ENCODE peak calls at places on chromosomes 13 and 19, in five cellular contexts. J, E, L, S and N are unnamed samples.

GRCh38 chr19:3243851-3244700 is 19.6 kb downstream of the CELF5 start:
- DNase-seq in J (peak), E (peak), L (no peak), S (peak), N (peak)

GRCh38 chr13:52847682-52848432 is 583 bp downstream of the PCDH8 start:
- DNase-seq in J (no peak), E (no peak), L (no peak), S (no peak), N (no peak)

GRCh38 chr19:38557205-38557799 is 60.5 kb downstream of the MAP4K1 start:
- DNase-seq in J (peak), E (peak), L (peak), S (no peak), N (no peak)

GRCh38 chr13:77398825-77399620 is 72.1 kb upstream of the MYCBP2 start:
- DNase-seq in J (peak), E (no peak), L (no peak), S (no peak), N (no peak)

GRCh38 chr19:39677931-39678889 is 22.5 kb downstream of the LGALS16 start:
- DNase-seq in J (peak), E (peak), L (peak), S (no peak), N (no peak)

GRCh38 chr13:25371608-25372274 is at the start of gene ATP8A2:
- DNase-seq in J (no peak), E (no peak), L (no peak), S (peak), N (peak)

GRCh38 chr19:11091343-11092153 is 2.3 kb downstream of the LDLR start:
- DNase-seq in J (peak), E (peak), L (peak), S (no peak), N (peak)

GRCh38 chr19:30046522-30046921 is 104.5 kb downstream of the URI1 start:
- DNase-seq in J (peak), E (no peak), L (no peak), S (no peak), N (peak)

GRCh38 chr13:69641773-69642172 is 465.9 kb upstream of the ATXN8OS start:
- DNase-seq in J (no peak), E (no peak), L (no peak), S (no peak), N (no peak)

GRCh38 chr13:70339738-70340137 is 231.5 kb upstream of the KLHL1 start:
- DNase-seq in J (peak), E (peak), L (no peak), S (peak), N (peak)

GRCh38 chr13:56189978-56190377 is 950.7 kb upstream of the PRR20A start:
- DNase-seq in J (no peak), E (no peak), L (no peak), S (no peak), N (no peak)

GRCh38 chr13:99312493-99312883 is 5.3 kb upstream of the GPR183 start:
- DNase-seq in J (no peak), E (no peak), L (peak), S (no peak), N (peak)

GRCh38 chr19:18433039-18433691 is 4.8 kb downstream of the ISYNA1 start:
- DNase-seq in J (no peak), E (no peak), L (no peak), S (peak), N (peak)

GRCh38 chr13:36628986-36629385 is 44.8 kb upstream of the SERTM1 start:
- DNase-seq in J (peak), E (no peak), L (no peak), S (no peak), N (no peak)

GRCh38 chr13:76992548-76993001 is 694 bp downstream of the CLN5 start:
- DNase-seq in J (peak), E (no peak), L (peak), S (no peak), N (peak)

GRCh38 chr13:27038323-27038722 is 133.3 kb downstream of the USP12 start:
- DNase-seq in J (peak), E (no peak), L (no peak), S (no peak), N (peak)

GRCh38 chr13:26759156-26759906 is 1.3 kb downstream of the GPR12 start:
- DNase-seq in J (no peak), E (no peak), L (no peak), S (no peak), N (no peak)

GRCh38 chr19:49761625-49762311 is 1.3 kb downstream of the TSKS start:
- DNase-seq in J (peak), E (no peak), L (no peak), S (peak), N (peak)

GRCh38 chr19:17091758-17092333 is 16.3 kb downstream of the MYO9B start:
- DNase-seq in J (no peak), E (peak), L (peak), S (no peak), N (no peak)

GRCh38 chr19:12996542-12997094 is 1.3 kb downstream of the NFIX start:
- DNase-seq in J (peak), E (peak), L (no peak), S (peak), N (peak)

GRCh38 chr19:55688422-55689218 is 13.6 kb downstream of the EPN1 start:
- DNase-seq in J (no peak), E (peak), L (peak), S (no peak), N (no peak)

GRCh38 chr19:24051516-24051915 is 35.5 kb upstream of the ZNF254 start:
- DNase-seq in J (no peak), E (no peak), L (no peak), S (no peak), N (no peak)

DNA sequence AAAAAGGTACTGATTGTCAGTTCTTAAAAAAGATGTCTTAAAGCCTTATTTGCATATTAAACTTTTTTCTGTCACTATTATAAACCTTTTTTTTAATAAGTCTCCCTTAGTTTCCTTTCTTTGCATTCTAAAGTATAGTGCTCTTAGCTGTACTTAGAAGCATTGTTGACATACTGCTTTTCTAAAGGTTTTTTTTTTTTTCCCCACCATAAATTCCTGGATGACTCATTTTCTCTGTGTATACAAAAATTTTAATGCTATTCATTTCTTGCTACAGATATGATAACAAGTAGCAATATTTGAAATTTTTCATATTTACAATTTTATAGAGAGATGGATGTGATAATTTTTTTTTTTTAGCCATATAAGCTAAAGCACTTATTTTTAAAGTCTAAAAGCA is 43.5 kb downstream of the METTL21C start:
- DNase-seq in J (peak), E (no peak), L (no peak), S (no peak), N (peak)
- H3K27ac ChIP-seq in J (no peak), E (no peak), L (no peak), S (no peak), N (no peak)

GRCh38 chr13:110366733-110367132 is 59.6 kb downstream of the COL4A2 start:
- DNase-seq in J (no peak), E (no peak), L (no peak), S (no peak), N (no peak)

GRCh38 chr13:110361365-110361911 is 54.4 kb downstream of the COL4A2 start:
- DNase-seq in J (no peak), E (no peak), L (no peak), S (no peak), N (peak)

GRCh38 chr13:110365876-110366275 is 58.8 kb downstream of the COL4A2 start:
- DNase-seq in J (no peak), E (no peak), L (no peak), S (no peak), N (no peak)

GRCh38 chr13:110363009-110363408 is 55.9 kb downstream of the COL4A2 start:
- DNase-seq in J (no peak), E (no peak), L (no peak), S (peak), N (no peak)

GRCh38 chr13:110364081-110364480 is 57.0 kb downstream of the COL4A2 start:
- DNase-seq in J (no peak), E (no peak), L (no peak), S (no peak), N (no peak)
- H3K27ac ChIP-seq in J (no peak), E (no peak), L (no peak), S (no peak), N (no peak)

GRCh38 chr19:6219592-6220290 is 60.0 kb downstream of the MLLT1 start:
- DNase-seq in J (no peak), E (no peak), L (no peak), S (no peak), N (peak)
- H3K27ac ChIP-seq in J (no peak), E (peak), L (peak), S (no peak), N (peak)

GRCh38 chr13:44049546-44049945 is 169.8 kb downstream of the LACC1 start:
- DNase-seq in J (no peak), E (no peak), L (no peak), S (no peak), N (no peak)

GRCh38 chr13:44050450-44051063 is 170.9 kb downstream of the LACC1 start:
- DNase-seq in J (peak), E (no peak), L (no peak), S (no peak), N (peak)

GRCh38 chr13:44052843-44053607 is 173.3 kb downstream of the LACC1 start:
- DNase-seq in J (no peak), E (no peak), L (peak), S (peak), N (peak)

GRCh38 chr13:44051405-44051804 is 171.7 kb downstream of the LACC1 start:
- DNase-seq in J (no peak), E (no peak), L (no peak), S (no peak), N (no peak)

DNA sequence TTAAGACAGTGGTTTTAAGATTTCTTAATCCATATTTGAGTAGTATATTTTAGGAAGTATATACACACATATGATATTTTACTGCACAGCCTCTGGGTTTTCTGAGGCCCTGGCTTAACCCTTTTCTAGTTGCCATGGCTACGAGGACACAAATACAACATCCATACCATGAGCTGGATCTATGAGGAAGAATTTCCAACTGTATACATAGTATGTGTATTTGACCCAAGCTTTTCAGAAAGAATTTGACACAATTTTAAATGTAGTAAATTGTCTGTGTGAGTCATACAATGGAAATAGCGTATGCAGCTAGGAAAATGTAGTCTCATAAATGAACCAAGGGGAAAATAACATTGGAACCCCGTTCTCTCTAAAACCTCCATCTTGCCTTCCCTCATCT is 172.2 kb downstream of the LACC1 start:
- DNase-seq in J (peak), E (no peak), L (no peak), S (no peak), N (peak)
- H3K27ac ChIP-seq in J (peak), E (peak), L (no peak), S (no peak), N (no peak)

GRCh38 chr19:35138305-35138799 is 272 bp upstream of the FXYD1 start:
- DNase-seq in J (no peak), E (no peak), L (no peak), S (no peak), N (no peak)
- H3K27ac ChIP-seq in J (no peak), E (peak), L (peak), S (no peak), N (no peak)

GRCh38 chr19:1846517-1847205 is 1.6 kb downstream of the REXO1 start:
- DNase-seq in J (no peak), E (no peak), L (no peak), S (no peak), N (no peak)
- H3K27ac ChIP-seq in J (no peak), E (no peak), L (peak), S (no peak), N (peak)

DNA sequence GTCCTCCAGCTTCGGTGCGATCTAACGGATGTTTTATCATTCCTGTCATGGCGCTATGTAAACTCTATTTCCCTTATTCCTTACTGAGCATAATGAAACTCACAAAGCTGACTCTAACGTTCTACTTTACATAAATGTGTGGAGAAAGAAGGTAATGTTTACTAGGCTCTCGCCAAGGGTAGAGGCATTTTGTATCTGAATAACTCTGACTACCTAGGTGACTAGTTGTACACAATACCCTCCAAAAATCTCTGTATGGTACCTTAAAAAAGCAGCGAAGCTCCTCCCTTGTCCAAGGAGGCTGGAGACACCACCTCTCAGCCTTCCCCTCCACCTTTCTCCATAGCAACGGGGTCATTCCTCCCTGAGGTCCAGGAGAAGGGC is 316 bp upstream of the ZNF530 start:
- DNase-seq in J (no peak), E (no peak), L (no peak), S (no peak), N (no peak)
- H3K27ac ChIP-seq in J (no peak), E (peak), L (no peak), S (no peak), N (no peak)

DNA sequence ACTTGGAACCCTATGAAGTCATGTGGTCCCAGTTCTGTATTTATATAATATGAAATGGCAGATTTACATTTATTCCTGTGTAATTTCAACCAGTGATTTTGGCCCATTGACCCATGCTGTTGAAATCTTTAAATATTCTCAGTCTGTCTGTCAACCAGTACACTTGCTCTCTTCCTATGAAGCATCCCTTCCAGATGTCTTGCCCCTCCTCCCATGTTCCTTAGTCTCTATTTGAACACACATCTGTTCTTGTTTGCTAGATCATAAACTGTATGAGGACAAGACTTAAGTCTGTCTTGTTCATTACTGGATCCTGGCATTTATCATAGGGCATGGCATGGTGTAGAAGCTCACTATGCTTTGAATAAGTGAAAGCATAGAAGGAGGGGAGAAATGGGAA is 35.0 kb downstream of the STARD13 start:
- DNase-seq in J (no peak), E (no peak), L (no peak), S (no peak), N (peak)
- H3K27ac ChIP-seq in J (peak), E (peak), L (peak), S (no peak), N (peak)

DNA sequence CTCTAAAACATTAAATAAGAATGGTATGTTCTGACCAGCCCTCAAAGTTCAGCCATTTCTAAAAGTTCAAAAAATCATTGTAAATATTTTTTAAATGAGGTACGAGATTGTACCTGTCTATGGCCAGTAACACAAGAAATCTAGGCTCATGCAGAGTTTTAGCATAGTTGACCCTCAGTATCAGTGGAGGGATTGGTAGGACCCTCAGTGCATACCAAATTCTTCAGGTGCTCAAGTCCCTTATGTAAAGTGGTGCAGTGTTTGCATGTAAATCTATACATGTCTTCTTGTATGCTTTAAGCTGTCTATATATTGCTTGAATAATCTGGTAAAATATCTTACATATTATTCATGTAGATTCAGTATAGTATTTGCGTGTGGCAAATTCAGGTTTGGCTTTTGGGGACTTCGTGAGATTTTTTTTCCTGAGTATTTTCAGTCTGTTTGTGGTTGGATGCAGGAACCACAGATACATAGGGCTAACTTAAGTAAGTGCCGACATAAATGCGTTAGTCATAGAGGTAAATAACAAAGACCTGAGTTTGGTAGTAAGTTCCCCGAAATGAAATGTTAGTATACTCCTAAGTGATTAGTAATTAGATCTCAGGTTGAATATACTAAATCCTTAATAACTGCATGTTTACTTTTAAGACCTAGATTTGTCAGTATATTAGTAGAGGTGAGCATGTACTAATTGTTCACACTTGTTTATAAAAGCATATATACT is 7.8 kb downstream of the MIR17HG start:
- DNase-seq in J (no peak), E (no peak), L (no peak), S (no peak), N (no peak)
- H3K27ac ChIP-seq in J (no peak), E (no peak), L (no peak), S (no peak), N (no peak)

DNA sequence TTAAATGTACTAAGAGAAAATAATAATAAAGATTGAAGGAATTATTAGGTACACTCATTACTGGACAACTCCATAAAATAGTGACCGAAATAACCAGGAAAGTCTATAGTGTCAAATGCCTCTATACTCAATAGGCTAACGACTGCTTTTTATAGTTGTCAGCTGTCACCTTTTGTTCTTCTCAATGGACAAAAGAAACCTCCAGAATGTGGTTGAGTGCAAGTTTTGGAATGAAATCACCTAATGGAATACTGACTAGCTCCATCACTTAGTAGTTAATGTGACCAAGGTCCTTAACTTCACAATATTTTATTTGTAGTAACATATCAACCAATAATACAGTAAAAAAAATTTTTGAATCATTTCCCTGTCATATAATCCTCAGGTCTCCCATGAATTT is 18.1 kb downstream of the TSC22D1 start:
- DNase-seq in J (no peak), E (no peak), L (no peak), S (no peak), N (no peak)
- H3K27ac ChIP-seq in J (no peak), E (no peak), L (no peak), S (no peak), N (no peak)